ENCODE peak calls at places on chromosome 11, in four cellular contexts. M, H, K and Q are unnamed samples.
A peak's percentile ranks its signal among the peaks of the same experiment; 100 is the strongest.

GRCh38 chr11:76235233-76236091 is 29.2 kb upstream of the WNT11 start:
- DNase-seq in M (peak; percentile 91), H (peak; percentile 99), K (peak; percentile 96), Q (peak; percentile 98)

GRCh38 chr11:85810871-85811611 is at the start of gene SYTL2:
- DNase-seq in M (peak; percentile 48), K (peak; percentile 82), H (peak; percentile 87), Q (peak; percentile 83)

GRCh38 chr11:66172146-66172545 is 96.3 kb upstream of the RAB1B start:
- DNase-seq in H (no peak), M (peak; percentile 86), K (no peak), Q (no peak)

GRCh38 chr11:128690746-128691091 is 3.2 kb upstream of the FLI1 start:
- DNase-seq in M (no peak), K (peak; percentile 42), H (no peak), Q (peak; percentile 42)

GRCh38 chr11:13074714-13075464 is 65.8 kb downstream of the RASSF10 start:
- DNase-seq in M (no peak), K (no peak), H (no peak), Q (no peak)

GRCh38 chr11:128632151-128632791 is 44.9 kb upstream of the ETS1 start:
- DNase-seq in H (peak; percentile 66), K (peak; percentile 73), M (peak; percentile 74), Q (peak; percentile 78)

GRCh38 chr11:110311783-110312578 is 15.6 kb upstream of the RDX start:
- DNase-seq in H (no peak), K (no peak), M (peak; percentile 75), Q (no peak)

GRCh38 chr11:18394928-18395734 is 768 bp downstream of the LDHA start:
- DNase-seq in K (peak; percentile 34), H (peak; percentile 54), M (peak; percentile 3), Q (peak; percentile 59)

GRCh38 chr11:6943131-6943530 is 16.9 kb downstream of the ZNF215 start:
- DNase-seq in H (no peak), M (peak; percentile 59), K (no peak), Q (no peak)

GRCh38 chr11:1625541-1625940 is 3.6 kb upstream of the KRTAP5-4 start:
- DNase-seq in M (no peak), K (no peak), H (no peak), Q (no peak)

GRCh38 chr11:47143322-47143721 is 33.4 kb downstream of the ARFGAP2 start:
- DNase-seq in M (peak; percentile 97), K (no peak), H (no peak), Q (peak; percentile 85)

GRCh38 chr11:1293619-1294015 is 15.8 kb downstream of the TOLLIP start:
- DNase-seq in M (no peak), H (no peak), K (no peak), Q (no peak)

GRCh38 chr11:113894421-113894996 is 10.1 kb upstream of the HTR3B start:
- DNase-seq in H (no peak), K (no peak), M (no peak), Q (no peak)

GRCh38 chr11:98565311-98565710 is 455.4 kb upstream of the CNTN5 start:
- DNase-seq in H (no peak), M (no peak), K (no peak), Q (no peak)

DNA sequence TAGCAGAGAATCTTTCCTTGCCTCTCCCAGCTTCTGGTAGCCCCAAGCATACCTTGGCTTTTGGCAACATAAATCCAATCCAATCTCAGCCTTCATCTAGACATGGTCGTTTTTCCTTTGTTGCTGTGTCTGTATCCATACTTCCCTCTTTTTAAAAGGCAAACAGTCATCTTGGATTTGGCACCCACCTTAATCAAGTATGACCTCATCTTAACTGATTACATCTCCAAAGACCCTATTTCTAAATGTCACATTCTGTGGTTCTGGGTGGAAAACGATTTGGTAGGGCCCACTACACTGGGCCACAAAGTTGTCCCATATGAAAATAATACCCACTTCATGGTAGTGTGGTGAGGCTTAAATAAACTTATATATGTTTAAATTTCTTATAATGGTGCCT is 852 bp downstream of the BUD13 start:
- DNase-seq in K (no peak), M (no peak), H (no peak), Q (peak; percentile 22)
- H3K4ac ChIP-seq in K (no peak overlapping the region), M (no peak overlapping the region), H (no peak overlapping the region), Q (peak overlapping the region; percentile 52)

DNA sequence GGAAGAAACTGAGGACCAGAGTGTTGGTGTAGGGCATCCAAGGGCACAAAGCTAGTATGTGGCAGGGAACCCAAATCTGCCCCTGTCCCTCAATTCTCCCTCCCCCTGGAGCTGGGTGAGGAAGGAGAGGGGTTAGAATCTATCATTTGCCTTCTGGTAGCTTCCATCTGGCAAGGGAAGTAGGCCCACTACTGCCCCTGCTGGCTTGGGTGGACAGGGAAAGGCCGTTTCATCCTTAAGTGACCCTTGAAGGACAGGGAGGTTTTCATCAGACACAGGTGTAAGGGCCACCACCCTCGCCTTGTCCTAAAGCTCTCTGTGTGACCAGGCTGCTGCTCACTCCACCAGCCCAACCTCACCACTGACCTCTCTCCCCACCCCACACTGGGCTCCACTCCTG is 22.1 kb downstream of the NECTIN1 start:
- DNase-seq in H (no peak), K (no peak), M (no peak), Q (no peak)
- H3K18ac ChIP-seq in H (no peak overlapping the region), K (no peak overlapping the region), M (no peak overlapping the region), Q (no peak overlapping the region)

DNA sequence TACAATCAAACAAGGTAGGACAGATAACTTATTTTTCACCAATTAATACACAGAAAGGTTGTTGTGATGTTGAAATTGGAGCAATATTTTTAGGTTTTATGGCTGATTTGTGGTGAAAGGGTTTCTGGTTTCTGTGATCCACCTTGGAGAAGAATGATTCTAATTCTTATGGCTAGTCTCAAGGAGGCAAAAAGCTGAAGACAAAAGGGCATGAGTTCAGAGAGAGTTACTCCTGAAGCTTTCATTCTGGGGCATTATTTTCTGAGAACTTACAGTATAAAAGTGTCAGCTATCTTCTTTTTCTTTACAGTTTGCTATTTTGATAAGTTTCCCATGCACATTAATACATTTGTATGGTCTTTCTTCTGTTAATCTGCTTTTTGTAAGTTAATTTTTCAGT is 372.4 kb upstream of the CCDC179 start:
- DNase-seq in H (no peak), M (no peak), K (no peak), Q (no peak)
- H3K56ac ChIP-seq in H (no peak overlapping the region), M (no peak overlapping the region), K (no peak overlapping the region), Q (no peak overlapping the region)

DNA sequence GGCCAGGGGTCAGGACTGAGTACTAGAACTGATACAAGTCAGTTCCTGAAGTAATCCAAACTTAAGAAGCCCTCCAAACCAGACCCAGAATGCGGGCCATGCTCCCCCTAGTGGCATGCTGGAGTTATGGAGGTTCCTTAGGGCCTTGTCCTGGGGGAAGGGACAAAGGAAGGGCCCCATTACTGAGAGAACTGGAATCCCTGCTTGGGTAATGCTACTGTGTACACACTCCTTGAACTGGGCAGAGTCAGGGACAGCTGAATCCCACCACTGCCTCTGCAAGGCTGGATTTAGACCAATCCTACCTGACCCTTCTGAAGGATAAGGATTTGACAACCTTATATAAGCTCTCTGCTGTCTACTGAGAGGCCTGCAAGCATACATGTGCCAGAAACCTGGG is 97.3 kb upstream of the AKIP1 start:
- DNase-seq in K (peak; percentile 89), H (peak; percentile 88), M (peak; percentile 89), Q (peak; percentile 97)
- H3K4ac ChIP-seq in K (no peak overlapping the region), H (no peak overlapping the region), M (peak overlapping the region; percentile 78), Q (peak overlapping the region; percentile 62)

GRCh38 chr11:69746780-69747742 is 28.1 kb downstream of the FGF4 start:
- DNase-seq in K (no peak), M (no peak), H (no peak), Q (peak; percentile 37)

GRCh38 chr11:69748637-69749036 is 26.5 kb downstream of the FGF4 start:
- DNase-seq in K (no peak), M (no peak), H (no peak), Q (no peak)

GRCh38 chr11:69744435-69744834 is 30.7 kb downstream of the FGF4 start:
- DNase-seq in M (peak; percentile 78), K (peak; percentile 64), H (no peak), Q (peak; percentile 97)

GRCh38 chr11:69746140-69746539 is 29.0 kb downstream of the FGF4 start:
- DNase-seq in M (no peak), H (no peak), K (no peak), Q (no peak)

DNA sequence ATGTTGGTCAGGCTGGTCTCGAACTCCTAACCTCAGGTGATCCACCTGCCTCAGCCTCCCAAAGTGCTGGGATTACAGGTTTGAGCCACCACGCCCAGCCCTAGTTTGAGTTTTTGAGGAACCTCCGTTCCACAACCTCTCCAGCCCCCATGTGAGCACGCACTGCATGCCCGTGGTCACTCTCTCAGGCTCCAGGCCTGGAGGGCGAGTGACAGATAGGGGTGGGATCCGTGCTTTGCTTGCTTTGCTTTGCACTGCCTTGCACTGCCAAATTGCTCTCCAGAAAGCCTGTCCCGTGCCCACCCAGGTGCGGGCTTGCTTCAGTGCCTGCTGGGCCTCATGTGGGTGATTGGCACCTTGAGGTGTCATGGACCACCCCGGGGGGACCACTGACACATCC is 29.9 kb downstream of the FGF4 start:
- DNase-seq in M (no peak), H (no peak), K (no peak), Q (no peak)
- H3K18ac ChIP-seq in M (peak overlapping the region; percentile 4), H (no peak overlapping the region), K (no peak overlapping the region), Q (no peak overlapping the region)

GRCh38 chr11:44766112-44766971 is 39.6 kb downstream of the TSPAN18 start:
- DNase-seq in K (peak; percentile 22), H (peak; percentile 38), M (peak; percentile 93), Q (peak; percentile 79)

GRCh38 chr11:44765676-44766075 is 38.9 kb downstream of the TSPAN18 start:
- DNase-seq in M (no peak), K (peak; percentile 5), H (no peak), Q (no peak)

GRCh38 chr11:44766972-44767278 is 40.2 kb downstream of the TSPAN18 start:
- DNase-seq in K (peak; percentile 24), H (peak; percentile 37), M (peak; percentile 34), Q (peak; percentile 67)

GRCh38 chr11:44764583-44764982 is 37.8 kb downstream of the TSPAN18 start:
- DNase-seq in H (no peak), M (no peak), K (peak; percentile 8), Q (no peak)

DNA sequence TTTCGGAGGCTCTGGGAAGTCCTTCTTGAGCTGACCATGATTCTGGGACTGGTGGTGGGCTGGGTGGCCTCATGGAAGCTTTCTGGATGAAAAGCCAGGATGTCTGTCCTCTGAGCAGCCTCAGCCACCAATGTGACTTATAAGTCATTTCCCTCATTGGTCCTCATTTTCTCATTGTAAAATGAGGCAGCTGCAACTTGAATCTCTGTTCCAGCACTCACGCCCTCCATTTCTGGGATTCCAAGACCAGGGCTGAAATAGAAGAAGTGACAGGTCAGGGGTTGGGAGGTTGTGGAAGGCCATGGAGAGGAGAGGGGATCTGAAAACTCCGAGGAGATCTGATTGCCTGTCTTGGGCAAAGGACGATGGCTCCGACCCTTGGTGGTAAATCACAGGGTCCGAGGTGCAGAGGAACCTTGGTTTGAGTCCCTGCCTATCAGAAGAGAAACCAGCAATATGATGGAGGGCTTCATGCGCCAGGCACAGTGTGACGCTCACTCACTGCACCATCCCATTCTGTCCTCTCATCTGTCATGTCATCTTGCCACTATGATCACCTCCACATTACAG is 38.3 kb downstream of the TSPAN18 start:
- DNase-seq in K (peak; percentile 8), M (no peak), H (peak; percentile 31), Q (no peak)
- H3K56ac ChIP-seq in K (no peak overlapping the region), M (no peak overlapping the region), H (no peak overlapping the region), Q (no peak overlapping the region)

GRCh38 chr11:72081184-72081644 is 564 bp downstream of the LRRC51 start:
- DNase-seq in M (no peak), K (no peak), H (no peak), Q (no peak)
- H3K4ac ChIP-seq in M (peak overlapping the region; percentile 94), K (peak overlapping the region; percentile 46), H (no peak overlapping the region), Q (peak overlapping the region; percentile 65)

GRCh38 chr11:16861867-16862266 is 123.4 kb downstream of the C11orf58 start:
- DNase-seq in M (no peak), H (no peak), K (no peak), Q (no peak)
- H3K18ac ChIP-seq in M (no peak overlapping the region), H (no peak overlapping the region), K (no peak overlapping the region), Q (no peak overlapping the region)